ENCODE peak calls at places on chromosome 7, in six cellular contexts. One of them, this sample, is unnamed.

GRCh38 chr7:139777304-139777890 is 401 bp downstream of the HIPK2 start:
- DNase-seq in endothelial cell: peak
- DNase-seq in fibroblast of the aortic adventitia: no peak
- DNase-seq in thyroid gland: peak
- DNase-seq in mesothelial cell of epicardium: peak
- DNase-seq in astrocyte: no peak
- DNase-seq in this sample: peak

GRCh38 chr7:55557666-55558188 is 14.6 kb downstream of the VOPP1 start:
- DNase-seq in endothelial cell: no peak
- DNase-seq in fibroblast of the aortic adventitia: no peak
- DNase-seq in thyroid gland: no peak
- DNase-seq in mesothelial cell of epicardium: no peak
- DNase-seq in astrocyte: no peak
- DNase-seq in this sample: no peak

GRCh38 chr7:158495780-158496179 is 91.8 kb downstream of the PTPRN2 start:
- DNase-seq in endothelial cell: no peak
- DNase-seq in fibroblast of the aortic adventitia: no peak
- DNase-seq in thyroid gland: peak
- DNase-seq in mesothelial cell of epicardium: no peak
- DNase-seq in astrocyte: no peak
- DNase-seq in this sample: no peak

GRCh38 chr7:44177570-44178131 is 11.6 kb downstream of the GCK start:
- DNase-seq in endothelial cell: no peak
- DNase-seq in fibroblast of the aortic adventitia: peak
- DNase-seq in thyroid gland: no peak
- DNase-seq in mesothelial cell of epicardium: peak
- DNase-seq in astrocyte: peak
- DNase-seq in this sample: no peak

GRCh38 chr7:22876986-22877729 is 54.5 kb upstream of the TOMM7 start:
- DNase-seq in endothelial cell: no peak
- DNase-seq in fibroblast of the aortic adventitia: no peak
- DNase-seq in thyroid gland: no peak
- DNase-seq in mesothelial cell of epicardium: no peak
- DNase-seq in astrocyte: no peak
- DNase-seq in this sample: no peak

GRCh38 chr7:33757563-33758165 is 147.7 kb upstream of the BMPER start:
- DNase-seq in endothelial cell: peak
- DNase-seq in fibroblast of the aortic adventitia: peak
- DNase-seq in thyroid gland: no peak
- DNase-seq in mesothelial cell of epicardium: no peak
- DNase-seq in astrocyte: no peak
- DNase-seq in this sample: peak

GRCh38 chr7:4129481-4130122 is 552.5 kb upstream of the FOXK1 start:
- DNase-seq in endothelial cell: no peak
- DNase-seq in fibroblast of the aortic adventitia: no peak
- DNase-seq in thyroid gland: no peak
- DNase-seq in mesothelial cell of epicardium: no peak
- DNase-seq in astrocyte: no peak
- DNase-seq in this sample: no peak

GRCh38 chr7:7223250-7223649 is 40.9 kb downstream of the C1GALT1 start:
- DNase-seq in endothelial cell: no peak
- DNase-seq in fibroblast of the aortic adventitia: no peak
- DNase-seq in thyroid gland: no peak
- DNase-seq in mesothelial cell of epicardium: no peak
- DNase-seq in astrocyte: no peak
- DNase-seq in this sample: no peak

GRCh38 chr7:138886501-138886917 is 88.5 kb upstream of the ATP6V0A4 start:
- DNase-seq in endothelial cell: peak
- DNase-seq in fibroblast of the aortic adventitia: peak
- DNase-seq in thyroid gland: peak
- DNase-seq in mesothelial cell of epicardium: no peak
- DNase-seq in astrocyte: peak
- DNase-seq in this sample: peak

GRCh38 chr7:144786522-144786921 is 49.3 kb downstream of the TPK1 start:
- DNase-seq in endothelial cell: peak
- DNase-seq in fibroblast of the aortic adventitia: no peak
- DNase-seq in thyroid gland: no peak
- DNase-seq in mesothelial cell of epicardium: no peak
- DNase-seq in astrocyte: no peak
- DNase-seq in this sample: no peak

GRCh38 chr7:149856-150636 is 42.3 kb upstream of the FAM20C start:
- DNase-seq in endothelial cell: peak
- DNase-seq in fibroblast of the aortic adventitia: no peak
- DNase-seq in thyroid gland: peak
- DNase-seq in mesothelial cell of epicardium: no peak
- DNase-seq in astrocyte: no peak
- DNase-seq in this sample: no peak

GRCh38 chr7:65390588-65390987 is 16.9 kb downstream of the ZNF92 start:
- DNase-seq in endothelial cell: no peak
- DNase-seq in fibroblast of the aortic adventitia: no peak
- DNase-seq in thyroid gland: no peak
- DNase-seq in mesothelial cell of epicardium: no peak
- DNase-seq in astrocyte: peak
- DNase-seq in this sample: peak

GRCh38 chr7:141073641-141074161 is at the start of gene TMEM178B:
- DNase-seq in endothelial cell: peak
- DNase-seq in fibroblast of the aortic adventitia: no peak
- DNase-seq in thyroid gland: peak
- DNase-seq in mesothelial cell of epicardium: peak
- DNase-seq in astrocyte: no peak
- DNase-seq in this sample: no peak

GRCh38 chr7:99485094-99485493 is 12.4 kb downstream of the ZNF789 start:
- DNase-seq in endothelial cell: no peak
- DNase-seq in fibroblast of the aortic adventitia: no peak
- DNase-seq in thyroid gland: no peak
- DNase-seq in mesothelial cell of epicardium: no peak
- DNase-seq in astrocyte: no peak
- DNase-seq in this sample: no peak

GRCh38 chr7:99490878-99491277 is 9.2 kb downstream of the ZNF394 start:
- DNase-seq in endothelial cell: no peak
- DNase-seq in fibroblast of the aortic adventitia: no peak
- DNase-seq in thyroid gland: no peak
- DNase-seq in mesothelial cell of epicardium: no peak
- DNase-seq in astrocyte: no peak
- DNase-seq in this sample: no peak

GRCh38 chr7:99493823-99494222 is 6.3 kb downstream of the ZNF394 start:
- DNase-seq in endothelial cell: no peak
- DNase-seq in fibroblast of the aortic adventitia: no peak
- DNase-seq in thyroid gland: no peak
- DNase-seq in mesothelial cell of epicardium: no peak
- DNase-seq in astrocyte: no peak
- DNase-seq in this sample: no peak

DNA sequence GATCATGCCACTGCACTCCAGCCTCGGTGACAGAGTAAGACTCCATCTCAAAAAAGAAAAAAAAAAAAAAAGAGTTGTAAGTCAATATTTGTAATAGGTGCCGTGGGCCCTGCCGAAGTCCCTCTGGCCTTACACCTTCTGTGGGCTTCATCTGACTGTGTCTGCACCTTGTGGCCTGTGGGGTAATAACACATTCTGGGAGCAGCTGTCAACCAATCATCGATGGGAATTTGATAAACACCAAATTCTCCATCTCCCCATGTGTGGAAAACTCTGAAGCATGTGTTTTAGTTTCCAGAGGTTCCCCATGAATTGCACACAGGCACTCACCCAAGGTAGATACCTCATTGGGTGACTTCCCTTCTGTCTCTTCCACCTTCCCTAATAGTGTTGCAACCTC is 10.8 kb downstream of the ZNF394 start:
- DNase-seq in endothelial cell: no peak
- DNase-seq in fibroblast of the aortic adventitia: no peak
- DNase-seq in thyroid gland: no peak
- DNase-seq in mesothelial cell of epicardium: no peak
- DNase-seq in astrocyte: no peak
- DNase-seq in this sample: no peak
- TF ChIP-seq CTCF in endothelial cell: no peak
- TF ChIP-seq CTCF in fibroblast of the aortic adventitia: no peak
- TF ChIP-seq CTCF in thyroid gland: no peak
- TF ChIP-seq CTCF in mesothelial cell of epicardium: no peak
- TF ChIP-seq CTCF in astrocyte: no peak
- TF ChIP-seq CTCF in this sample: no peak

DNA sequence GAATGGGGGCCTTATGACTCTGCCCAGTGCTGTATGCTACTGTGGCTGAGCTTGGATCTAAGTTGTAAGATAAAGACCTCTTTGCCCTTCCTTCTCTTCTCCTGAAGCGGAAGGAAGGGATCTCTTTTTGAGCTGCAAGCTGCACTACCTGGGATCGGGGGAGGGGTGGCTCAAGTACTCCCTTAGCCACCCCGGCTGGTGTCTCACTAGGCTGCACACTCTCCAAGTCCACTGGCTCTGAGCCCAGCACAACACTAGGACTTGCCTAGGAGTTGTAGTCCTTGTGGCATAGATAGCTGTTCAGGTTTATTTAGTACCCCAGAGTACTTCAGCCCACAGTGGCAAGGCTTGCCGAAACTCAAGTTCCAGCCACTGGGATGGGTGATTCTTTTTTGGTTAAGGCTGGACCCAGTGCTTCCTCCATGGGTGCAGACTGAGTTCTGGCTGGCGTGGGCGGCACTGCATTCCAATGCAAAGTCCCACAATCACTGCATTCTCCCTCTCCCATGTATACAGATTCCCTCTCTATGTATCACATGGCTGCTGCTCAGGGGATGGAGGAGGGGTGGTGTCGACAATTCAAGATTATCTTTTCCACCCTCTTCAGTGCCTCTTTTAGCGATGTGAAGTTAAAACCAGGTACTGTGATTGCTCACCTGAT is 76.2 kb upstream of the SLC25A13 start:
- DNase-seq in endothelial cell: no peak
- DNase-seq in fibroblast of the aortic adventitia: peak
- DNase-seq in thyroid gland: peak
- DNase-seq in mesothelial cell of epicardium: no peak
- DNase-seq in astrocyte: peak
- DNase-seq in this sample: no peak
- TF ChIP-seq CTCF in endothelial cell: no peak
- TF ChIP-seq CTCF in fibroblast of the aortic adventitia: no peak
- TF ChIP-seq CTCF in thyroid gland: no peak
- TF ChIP-seq CTCF in mesothelial cell of epicardium: no peak
- TF ChIP-seq CTCF in astrocyte: no peak
- TF ChIP-seq CTCF in this sample: no peak

GRCh38 chr7:142483659-142484317 is 225.9 kb upstream of the PRSS58 start:
- DNase-seq in endothelial cell: no peak
- DNase-seq in fibroblast of the aortic adventitia: no peak
- DNase-seq in thyroid gland: no peak
- DNase-seq in mesothelial cell of epicardium: no peak
- DNase-seq in astrocyte: no peak
- DNase-seq in this sample: no peak
- TF ChIP-seq CTCF in endothelial cell: peak
- TF ChIP-seq CTCF in fibroblast of the aortic adventitia: no peak
- TF ChIP-seq CTCF in thyroid gland: no peak
- TF ChIP-seq CTCF in mesothelial cell of epicardium: no peak
- TF ChIP-seq CTCF in astrocyte: no peak
- TF ChIP-seq CTCF in this sample: no peak

GRCh38 chr7:32395168-32395567 is 95.0 kb downstream of the LSM5 start:
- DNase-seq in endothelial cell: no peak
- DNase-seq in fibroblast of the aortic adventitia: no peak
- DNase-seq in thyroid gland: no peak
- DNase-seq in mesothelial cell of epicardium: no peak
- DNase-seq in astrocyte: no peak
- DNase-seq in this sample: no peak
- TF ChIP-seq CTCF in endothelial cell: no peak
- TF ChIP-seq CTCF in fibroblast of the aortic adventitia: no peak
- TF ChIP-seq CTCF in thyroid gland: no peak
- TF ChIP-seq CTCF in mesothelial cell of epicardium: no peak
- TF ChIP-seq CTCF in astrocyte: no peak
- TF ChIP-seq CTCF in this sample: no peak

GRCh38 chr7:1567893-1568292 is 1.9 kb downstream of the PSMG3 start:
- DNase-seq in endothelial cell: no peak
- DNase-seq in fibroblast of the aortic adventitia: peak
- DNase-seq in thyroid gland: no peak
- DNase-seq in mesothelial cell of epicardium: no peak
- DNase-seq in astrocyte: peak
- DNase-seq in this sample: peak
- TF ChIP-seq CTCF in endothelial cell: no peak
- TF ChIP-seq CTCF in fibroblast of the aortic adventitia: no peak
- TF ChIP-seq CTCF in thyroid gland: no peak
- TF ChIP-seq CTCF in mesothelial cell of epicardium: no peak
- TF ChIP-seq CTCF in astrocyte: no peak
- TF ChIP-seq CTCF in this sample: no peak